ENCODE peak calls at places on chromosomes 4 and X, in five cellular contexts. K, D, X, C and P are unnamed samples.

GRCh38 chrX:150465326-150465725 is 102.2 kb downstream of the MAMLD1 start:
- DNase-seq in K (no peak), X (no peak), C (no peak), D (no peak), P (no peak)

GRCh38 chr4:183658362-183659028 is 490 bp downstream of the RWDD4 start:
- DNase-seq in X (no peak), D (peak; percentile 50), K (peak; percentile 12), C (peak; percentile 20), P (peak; percentile 17)

GRCh38 chrX:41332408-41332987 is 1.5 kb upstream of the DDX3X start:
- DNase-seq in K (no peak), C (no peak), D (peak; percentile 56), X (no peak), P (no peak)

GRCh38 chr4:89316931-89317366 is 9.3 kb upstream of the GPRIN3 start:
- DNase-seq in C (no peak), D (no peak), X (no peak), K (no peak), P (no peak)

GRCh38 chr4:46425775-46426400 is 36.0 kb upstream of the GABRA2 start:
- DNase-seq in K (no peak), X (no peak), C (no peak), D (no peak), P (no peak)

GRCh38 chr4:140152015-140152703 is 1.8 kb downstream of the MAML3 start:
- DNase-seq in D (peak; percentile 85), C (peak; percentile 81), K (no peak), X (no peak), P (no peak)

GRCh38 chr4:91256043-91256442 is 1047.7 kb upstream of the GRID2 start:
- DNase-seq in C (no peak), D (no peak), K (no peak), X (no peak), P (peak; percentile 2)

GRCh38 chr4:76902233-76902890 is 4.4 kb upstream of the SOWAHB start:
- DNase-seq in X (no peak), D (no peak), K (no peak), C (no peak), P (no peak)

GRCh38 chr4:146582864-146583263 is 55.8 kb upstream of the POU4F2 start:
- DNase-seq in D (no peak), X (no peak), K (no peak), C (no peak), P (peak; percentile 27)

GRCh38 chr4:152479428-152480026 is 56.4 kb downstream of the FBXW7 start:
- DNase-seq in C (no peak), K (no peak), D (no peak), X (no peak), P (no peak)

GRCh38 chr4:169275180-169275579 is 4.4 kb upstream of the SH3RF1 start:
- DNase-seq in C (no peak), X (no peak), D (no peak), K (no peak), P (no peak)

GRCh38 chrX:47540754-47541538 is 20.1 kb upstream of the ARAF start:
- DNase-seq in C (no peak), X (peak; percentile 75), D (peak; percentile 68), K (no peak), P (peak; percentile 87)

GRCh38 chr4:119124314-119124713 is 11.3 kb upstream of the MYOZ2 start:
- DNase-seq in C (no peak), K (no peak), D (no peak), X (no peak), P (peak; percentile 35)

GRCh38 chrX:129738466-129739308 is at the start of gene XPNPEP2:
- DNase-seq in C (no peak), X (no peak), D (no peak), K (no peak), P (peak; percentile 59)

GRCh38 chr4:154208424-154208823 is 283.2 kb downstream of the DCHS2 start:
- DNase-seq in C (no peak), K (no peak), D (no peak), X (no peak), P (peak; percentile 6)

GRCh38 chr4:6401797-6402196 is 70.6 kb downstream of the PPP2R2C start:
- DNase-seq in D (no peak), X (no peak), K (no peak), C (no peak), P (no peak)

GRCh38 chrX:49177338-49177833 is 5.7 kb downstream of the PLP2 start:
- DNase-seq in X (no peak), D (peak; percentile 47), K (no peak), C (no peak), P (no peak)

GRCh38 chr4:186936496-186937375 is 213.1 kb upstream of the FAT1 start:
- DNase-seq in X (no peak), K (no peak), D (no peak), C (no peak), P (no peak)

GRCh38 chr4:93764647-93765246 is 63.8 kb upstream of the ATOH1 start:
- DNase-seq in C (no peak), X (peak; percentile 26), K (no peak), D (no peak), P (peak; percentile 23)

GRCh38 chrX:42107495-42108139 is 184.3 kb upstream of the CASK start:
- DNase-seq in C (no peak), K (no peak), X (no peak), D (no peak), P (no peak)

GRCh38 chr4:7890635-7891393 is 48.8 kb downstream of the AFAP1 start:
- DNase-seq in X (no peak), K (no peak), C (no peak), D (no peak), P (peak; percentile 83)

GRCh38 chrX:116240446-116240845 is 69.9 kb downstream of the AGTR2 start:
- DNase-seq in C (no peak), D (no peak), X (no peak), K (no peak), P (no peak)

GRCh38 chrX:131763674-131764073 is 219.8 kb downstream of the OR13H1 start:
- DNase-seq in C (no peak), X (no peak), D (no peak), K (no peak), P (no peak)

GRCh38 chrX:72306085-72306801 is 529 bp upstream of the CITED1 start:
- DNase-seq in C (no peak), K (no peak), X (no peak), D (no peak), P (peak; percentile 39)

GRCh38 chr4:63063765-63064164 is 1345.5 kb downstream of the TECRL start:
- DNase-seq in K (no peak), X (no peak), D (no peak), C (no peak), P (no peak)

GRCh38 chrX:6558979-6559378 is 24.1 kb upstream of the VCX3A start:
- DNase-seq in C (no peak), K (no peak), D (no peak), X (no peak), P (no peak)

GRCh38 chr4:158193171-158193749 is 17.0 kb upstream of the TMEM144 start:
- DNase-seq in K (no peak), D (no peak), C (no peak), X (peak; percentile 26), P (peak; percentile 26)

GRCh38 chrX:133151320-133151719 is 54.4 kb upstream of the USP26 start:
- DNase-seq in K (no peak), D (no peak), C (no peak), X (no peak), P (no peak)

GRCh38 chrX:78687586-78687985 is 28.5 kb upstream of the RTL3 start:
- DNase-seq in X (no peak), D (no peak), K (no peak), C (no peak), P (no peak)

GRCh38 chr4:186149872-186150271 is 41.5 kb upstream of the CYP4V2 start:
- DNase-seq in C (no peak), X (no peak), K (no peak), D (no peak), P (no peak)